ENCODE peak calls at places on chromosomes 4 and X, in eight cellular contexts. D, E, H, T, C, V, F and W are unnamed samples.

GRCh38 chr4:52977252-52977651 is 115.1 kb downstream of the RASL11B start:
- DNase-seq in C (no peak), T (no peak), E (no peak), F (no peak), H (no peak), V (no peak), D (no peak), W (no peak)

GRCh38 chrX:13666836-13667235 is 13.9 kb downstream of the TCEANC start:
- DNase-seq in E (peak; percentile 71), T (no peak), C (no peak), V (no peak), H (no peak), D (no peak), F (no peak), W (no peak)

GRCh38 chr4:26856906-26857277 is 3.7 kb upstream of the STIM2 start:
- DNase-seq in H (no peak), D (no peak), C (no peak), F (no peak), T (peak; percentile 51), V (no peak), E (no peak), W (no peak)

GRCh38 chrX:2677764-2678163 is 13.3 kb upstream of the CD99 start:
- DNase-seq in F (no peak), C (peak; percentile 89), T (peak; percentile 29), V (peak; percentile 86), E (peak; percentile 59), H (peak; percentile 94), D (no peak), W (no peak)

GRCh38 chrX:100662791-100663190 is 18.8 kb downstream of the SRPX2 start:
- DNase-seq in D (no peak), F (no peak), V (no peak), T (no peak), E (no peak), H (no peak), C (no peak), W (no peak)

GRCh38 chr4:94548571-94548970 is 96.8 kb downstream of the PDLIM5 start:
- DNase-seq in V (peak; percentile 19), D (no peak), T (no peak), C (peak; percentile 56), H (peak; percentile 76), E (no peak), F (no peak), W (no peak)

GRCh38 chr4:121739575-121739974 is 25.4 kb downstream of the SMIM43 start:
- DNase-seq in F (no peak), E (no peak), H (no peak), V (no peak), T (no peak), D (no peak), C (no peak), W (no peak)

GRCh38 chrX:150961631-150962030 is 21.5 kb upstream of the HMGB3 start:
- DNase-seq in T (no peak), E (no peak), H (no peak), V (no peak), F (no peak), D (no peak), C (no peak), W (no peak)

GRCh38 chrX:48531359-48531954 is 8.1 kb upstream of the TBC1D25 start:
- DNase-seq in E (no peak), V (no peak), F (no peak), D (no peak), T (no peak), C (no peak), H (peak; percentile 41), W (no peak)

GRCh38 chr4:93748943-93749342 is 79.6 kb upstream of the ATOH1 start:
- DNase-seq in V (no peak), H (no peak), T (no peak), E (no peak), F (no peak), C (no peak), D (no peak), W (no peak)

GRCh38 chrX:13293700-13294099 is 26.2 kb downstream of the ATXN3L start:
- DNase-seq in D (no peak), V (peak; percentile 53), C (no peak), T (peak; percentile 53), F (no peak), H (no peak), E (no peak), W (no peak)

GRCh38 chr4:10074767-10075105 is 41.9 kb downstream of the WDR1 start:
- DNase-seq in T (no peak), F (no peak), E (no peak), C (no peak), D (no peak), H (no peak), V (peak; percentile 44), W (no peak)

GRCh38 chr4:113328514-113328913 is 279.1 kb downstream of the ANK2 start:
- DNase-seq in F (no peak), H (no peak), D (no peak), T (no peak), E (peak; percentile 15), C (no peak), V (no peak), W (no peak)

GRCh38 chr4:156837625-156838345 is 133.8 kb downstream of the PDGFC start:
- DNase-seq in E (no peak), H (no peak), D (no peak), T (no peak), C (no peak), F (no peak), V (no peak), W (no peak)

GRCh38 chr4:5098176-5098575 is 46.9 kb downstream of the STK32B start:
- DNase-seq in F (no peak), V (no peak), C (no peak), D (no peak), T (no peak), E (no peak), H (no peak), W (no peak)

GRCh38 chr4:44493924-44494323 is 45.3 kb upstream of the KCTD8 start:
- DNase-seq in V (peak; percentile 9), D (no peak), E (peak; percentile 21), T (peak; percentile 21), C (no peak), F (no peak), H (no peak), W (no peak)

GRCh38 chr4:159358226-159358625 is 255.3 kb downstream of the RAPGEF2 start:
- DNase-seq in D (no peak), F (no peak), T (no peak), C (no peak), V (peak; percentile 33), H (peak; percentile 18), E (peak; percentile 8), W (no peak)

GRCh38 chr4:187188118-187188517 is 464.5 kb upstream of the FAT1 start:
- DNase-seq in C (no peak), T (no peak), D (no peak), F (no peak), E (no peak), V (no peak), H (no peak), W (no peak)

GRCh38 chr4:99473131-99473530 is 37.7 kb upstream of the C4orf17 start:
- DNase-seq in T (no peak), D (no peak), E (no peak), F (no peak), H (peak; percentile 28), V (no peak), C (no peak), W (no peak)

GRCh38 chr4:48858130-48858529 is 27.2 kb downstream of the OCIAD1 start:
- DNase-seq in T (no peak), C (no peak), H (no peak), V (no peak), E (no peak), D (no peak), F (no peak), W (no peak)

GRCh38 chr4:159607824-159608223 is 504.9 kb downstream of the RAPGEF2 start:
- DNase-seq in E (no peak), V (no peak), H (no peak), T (peak; percentile 94), F (no peak), C (no peak), D (no peak), W (no peak)

GRCh38 chr4:11376146-11376545 is 52.5 kb downstream of the HS3ST1 start:
- DNase-seq in D (no peak), C (no peak), E (no peak), T (no peak), V (no peak), F (no peak), H (no peak), W (no peak)

GRCh38 chrX:49177338-49177833 is 5.7 kb downstream of the PLP2 start:
- DNase-seq in D (no peak), V (no peak), T (no peak), H (no peak), E (no peak), C (no peak), F (no peak), W (no peak)

GRCh38 chr4:152936446-152937279 is 540 bp downstream of the FHDC1 start:
- DNase-seq in H (no peak), T (peak; percentile 32), D (peak; percentile 41), F (no peak), E (peak; percentile 30), C (peak; percentile 57), V (no peak), W (no peak)

GRCh38 chr4:170979736-170980135 is 833.5 kb upstream of the GALNTL6 start:
- DNase-seq in H (peak; percentile 21), C (no peak), F (no peak), D (no peak), V (no peak), T (no peak), E (no peak), W (no peak)

GRCh38 chrX:136762820-136763452 is 17.8 kb downstream of the ARHGEF6 start:
- DNase-seq in V (no peak), E (no peak), F (peak; percentile 8), H (no peak), D (no peak), C (no peak), T (no peak), W (no peak)

GRCh38 chr4:85603437-85604336 is 128.7 kb downstream of the ARHGAP24 start:
- DNase-seq in C (no peak), T (no peak), F (no peak), H (no peak), D (no peak), E (no peak), V (peak; percentile 2), W (no peak)

GRCh38 chr4:39118034-39118658 is 56.1 kb downstream of the KLHL5 start:
- DNase-seq in E (no peak), D (no peak), F (no peak), C (no peak), V (no peak), H (no peak), T (no peak), W (no peak)

GRCh38 chr4:115090483-115091075 is 22.8 kb downstream of the NDST4 start:
- DNase-seq in V (no peak), C (no peak), F (no peak), T (peak; percentile 47), D (no peak), E (no peak), H (peak; percentile 2), W (no peak)